ENCODE peak calls at places on chromosomes 2 and 18, in nine cellular contexts. O is A549, D is GM12878, M is HCT116, W is K562, Z is H1, P is HepG2, B is SK-N-SH, I is endothelial cell of umbilical vein. S is an unnamed sample.

GRCh38 chr2:45922577-45922988 is 271.1 kb downstream of the PRKCE start:
- DNase-seq in O (no peak), D (no peak), M (no peak), W (no peak), Z (no peak), P (no peak), B (peak), I (no peak), S (no peak)

GRCh38 chr18:71047882-71048281 is 759.0 kb downstream of the SOCS6 start:
- DNase-seq in O (no peak), D (no peak), M (no peak), W (no peak), Z (no peak), P (no peak), B (no peak), I (peak), S (no peak)

GRCh38 chr2:159349674-159350299 is 63.3 kb upstream of the WDSUB1 start:
- DNase-seq in O (no peak), D (no peak), M (peak), W (peak), Z (no peak), P (no peak), B (no peak), I (no peak), S (no peak)

GRCh38 chr2:161424992-161425391 is 8.9 kb downstream of the TBR1 start:
- DNase-seq in O (no peak), D (no peak), M (no peak), W (no peak), Z (no peak), P (no peak), B (no peak), I (no peak), S (no peak)

GRCh38 chr2:170548304-170548703 is 166.8 kb upstream of the SP5 start:
- DNase-seq in O (no peak), D (no peak), M (no peak), W (no peak), Z (no peak), P (no peak), B (no peak), I (no peak), S (no peak)

GRCh38 chr2:165868211-165868610 is 74.2 kb upstream of the GALNT3 start:
- DNase-seq in O (no peak), D (no peak), M (no peak), W (no peak), Z (no peak), P (no peak), B (peak), I (peak), S (no peak)

GRCh38 chr2:239259173-239259572 is 141.6 kb downstream of the HDAC4 start:
- DNase-seq in O (no peak), D (no peak), M (no peak), W (no peak), Z (no peak), P (no peak), B (no peak), I (no peak), S (no peak)

GRCh38 chr2:199428291-199428690 is 29.4 kb downstream of the SATB2 start:
- DNase-seq in O (no peak), D (no peak), M (no peak), W (no peak), Z (no peak), P (no peak), B (no peak), I (no peak), S (no peak)

GRCh38 chr2:145845207-145845894 is 1325.4 kb upstream of the ZEB2 start:
- DNase-seq in O (no peak), D (no peak), M (no peak), W (no peak), Z (no peak), P (peak), B (no peak), I (no peak), S (peak)

GRCh38 chr2:235218486-235218907 is 266.7 kb downstream of the SH3BP4 start:
- DNase-seq in O (no peak), D (no peak), M (no peak), W (no peak), Z (no peak), P (no peak), B (no peak), I (no peak), S (peak)

GRCh38 chr18:15165048-15165447 is 417.1 kb downstream of the ANKRD30B start:
- DNase-seq in O (no peak), D (no peak), M (no peak), W (peak), Z (no peak), P (no peak), B (peak), I (no peak), S (no peak)

GRCh38 chr2:43000242-43001054 is 208.1 kb upstream of the HAAO start:
- DNase-seq in O (no peak), D (no peak), M (no peak), W (no peak), Z (no peak), P (peak), B (peak), I (no peak), S (no peak)

GRCh38 chr2:139652385-139652784 is 872.2 kb upstream of the NXPH2 start:
- DNase-seq in O (no peak), D (no peak), M (peak), W (no peak), Z (no peak), P (no peak), B (no peak), I (no peak), S (no peak)

GRCh38 chr18:44805176-44805575 is 124.5 kb downstream of the SETBP1 start:
- DNase-seq in O (no peak), D (no peak), M (no peak), W (no peak), Z (no peak), P (no peak), B (no peak), I (no peak), S (no peak)

GRCh38 chr2:30915485-30915884 is 108.2 kb upstream of the CAPN13 start:
- DNase-seq in O (peak), D (no peak), M (peak), W (peak), Z (peak), P (peak), B (peak), I (no peak), S (peak)

GRCh38 chr2:109070290-109070689 is 58.7 kb upstream of the SH3RF3 start:
- DNase-seq in O (no peak), D (no peak), M (no peak), W (no peak), Z (no peak), P (no peak), B (no peak), I (no peak), S (no peak)

GRCh38 chr2:20534913-20535801 is 88.3 kb downstream of the RHOB start:
- DNase-seq in O (peak), D (no peak), M (no peak), W (no peak), Z (no peak), P (peak), B (no peak), I (no peak), S (no peak)
- TF ChIP-seq MAX in O (no peak), D (no peak), M (no peak), W (no peak), Z (no peak), P (no peak), B (no peak), I (no peak), S (no peak)

DNA sequence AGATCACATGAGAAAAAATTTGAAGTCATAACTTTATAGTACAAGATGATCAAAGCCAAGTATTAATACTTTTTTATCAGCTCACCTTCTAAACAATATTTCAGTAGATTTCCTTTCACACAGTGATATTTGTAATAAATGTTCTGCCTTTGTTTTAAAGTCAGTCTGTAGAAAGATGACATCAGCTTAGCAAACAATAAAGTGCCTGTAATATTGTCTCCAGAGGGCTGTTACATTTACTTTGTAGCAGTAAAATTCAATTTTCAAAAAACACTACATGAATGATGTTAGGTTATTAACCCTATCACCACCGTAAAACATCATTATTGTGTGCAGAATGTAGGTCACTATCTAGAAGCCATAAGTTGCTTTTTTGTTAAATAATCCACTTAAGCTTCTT is 49.6 kb downstream of the ZEB2 start:
- DNase-seq in O (no peak), D (no peak), M (no peak), W (no peak), Z (no peak), P (no peak), B (no peak), I (peak), S (no peak)
- H3K4me3 ChIP-seq in O (no peak), D (no peak), M (no peak), W (no peak), Z (no peak), P (no peak), B (no peak), I (no peak), S (no peak)

DNA sequence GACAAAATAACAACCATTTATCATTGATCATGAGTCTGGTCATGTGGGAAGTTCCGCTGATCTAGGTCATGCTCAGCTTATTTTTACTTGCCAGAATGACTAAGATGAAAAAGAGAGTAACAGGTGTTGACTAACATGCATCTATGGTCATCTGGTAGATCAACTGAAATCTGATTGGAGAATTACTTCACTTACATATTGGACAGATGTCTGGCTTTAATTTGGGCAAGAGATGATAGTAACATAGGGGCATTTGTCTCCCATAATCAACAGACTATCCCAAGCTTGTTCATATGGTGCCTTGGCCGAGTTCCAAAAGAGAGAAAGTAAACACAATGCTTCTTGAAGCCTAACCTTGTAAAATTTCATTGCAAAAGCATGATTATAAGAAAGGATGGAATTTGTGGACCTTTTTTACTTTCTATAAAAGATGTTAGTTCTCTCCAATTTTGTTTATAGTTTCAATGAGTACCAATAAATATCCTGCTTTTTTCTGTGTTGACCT is 503.7 kb downstream of the ADCYAP1 start:
- DNase-seq in O (no peak), D (no peak), M (no peak), W (peak), Z (no peak), P (no peak), B (no peak), I (no peak), S (no peak)
- TF ChIP-seq MAX in O (no peak), D (no peak), M (no peak), W (no peak), Z (no peak), P (no peak), B (no peak), I (no peak), S (no peak)

GRCh38 chr18:49456794-49457193 is 3.7 kb downstream of the DYM start:
- DNase-seq in O (no peak), D (no peak), M (no peak), W (peak), Z (no peak), P (no peak), B (no peak), I (no peak), S (no peak)
- H3K4me3 ChIP-seq in O (no peak), D (peak), M (no peak), W (no peak), Z (no peak), P (no peak), B (no peak), I (no peak), S (no peak)

S was measured in NB4.